ENCODE peak calls at places on chromosomes 16 and 17, in four cellular contexts. One of them, this sample, is unnamed.

GRCh38 chr17:80743181-80743771 is 198.6 kb downstream of the RPTOR start:
- DNase-seq in heart right ventricle: no peak
- DNase-seq in stimulated activated CD4-positive, alpha-beta T cell treated with anti-CD3 and anti-CD28 coated beads, Interleukin-1b, Interleukin-23, amount 100 ng/mL, for 24 hours: peak; percentile 38
- DNase-seq in heart left ventricle: no peak
- DNase-seq in this sample: no peak

GRCh38 chr16:64408699-64409098 is 713.2 kb downstream of the CDH11 start:
- DNase-seq in heart left ventricle: no peak
- DNase-seq in heart right ventricle: no peak
- DNase-seq in stimulated activated CD4-positive, alpha-beta T cell treated with anti-CD3 and anti-CD28 coated beads, Interleukin-1b, Interleukin-23, amount 100 ng/mL, for 24 hours: no peak
- DNase-seq in this sample: no peak

GRCh38 chr16:264440-264951 is 11.2 kb downstream of the RGS11 start:
- DNase-seq in stimulated activated CD4-positive, alpha-beta T cell treated with anti-CD3 and anti-CD28 coated beads, Interleukin-1b, Interleukin-23, amount 100 ng/mL, for 24 hours: no peak
- DNase-seq in heart left ventricle: no peak
- DNase-seq in heart right ventricle: no peak
- DNase-seq in this sample: no peak

GRCh38 chr16:88672776-88673175 is 9.9 kb upstream of the MVD start:
- DNase-seq in heart left ventricle: no peak
- DNase-seq in heart right ventricle: no peak
- DNase-seq in stimulated activated CD4-positive, alpha-beta T cell treated with anti-CD3 and anti-CD28 coated beads, Interleukin-1b, Interleukin-23, amount 100 ng/mL, for 24 hours: no peak
- DNase-seq in this sample: peak; percentile 81

GRCh38 chr17:70271200-70271599 is 101.9 kb downstream of the KCNJ2 start:
- DNase-seq in heart left ventricle: no peak
- DNase-seq in stimulated activated CD4-positive, alpha-beta T cell treated with anti-CD3 and anti-CD28 coated beads, Interleukin-1b, Interleukin-23, amount 100 ng/mL, for 24 hours: no peak
- DNase-seq in heart right ventricle: no peak
- DNase-seq in this sample: no peak

GRCh38 chr17:38560503-38561318 is 45.0 kb downstream of the SRCIN1 start:
- DNase-seq in heart left ventricle: no peak
- DNase-seq in heart right ventricle: no peak
- DNase-seq in stimulated activated CD4-positive, alpha-beta T cell treated with anti-CD3 and anti-CD28 coated beads, Interleukin-1b, Interleukin-23, amount 100 ng/mL, for 24 hours: no peak
- DNase-seq in this sample: no peak

GRCh38 chr16:88843256-88843655 is 13.5 kb downstream of the GALNS start:
- DNase-seq in stimulated activated CD4-positive, alpha-beta T cell treated with anti-CD3 and anti-CD28 coated beads, Interleukin-1b, Interleukin-23, amount 100 ng/mL, for 24 hours: no peak
- DNase-seq in heart left ventricle: no peak
- DNase-seq in heart right ventricle: no peak
- DNase-seq in this sample: no peak

GRCh38 chr17:77796201-77796860 is 162.2 kb upstream of the TNRC6C start:
- DNase-seq in stimulated activated CD4-positive, alpha-beta T cell treated with anti-CD3 and anti-CD28 coated beads, Interleukin-1b, Interleukin-23, amount 100 ng/mL, for 24 hours: no peak
- DNase-seq in heart left ventricle: no peak
- DNase-seq in heart right ventricle: no peak
- DNase-seq in this sample: no peak

GRCh38 chr16:86768999-86769398 is 190.7 kb downstream of the FOXL1 start:
- DNase-seq in stimulated activated CD4-positive, alpha-beta T cell treated with anti-CD3 and anti-CD28 coated beads, Interleukin-1b, Interleukin-23, amount 100 ng/mL, for 24 hours: no peak
- DNase-seq in heart left ventricle: no peak
- DNase-seq in heart right ventricle: no peak
- DNase-seq in this sample: no peak

GRCh38 chr17:40901981-40902862 is 17.2 kb upstream of the KRT20 start:
- DNase-seq in heart right ventricle: no peak
- DNase-seq in stimulated activated CD4-positive, alpha-beta T cell treated with anti-CD3 and anti-CD28 coated beads, Interleukin-1b, Interleukin-23, amount 100 ng/mL, for 24 hours: peak; percentile 2
- DNase-seq in heart left ventricle: no peak
- DNase-seq in this sample: peak; percentile 54